ENCODE peak calls at places on chromosomes 6 and 20, in four cellular contexts. Y is K562, O is GM12878, G is H1. N is an unnamed sample.
A peak's percentile ranks its signal among the peaks of the same experiment; 100 is the strongest.

GRCh38 chr6:114167583-114168576 is 174.9 kb downstream of the HS3ST5 start:
- DNase-seq in Y (no peak), O (no peak), G (no peak), N (no peak)

GRCh38 chr6:44126320-44127149 is 717 bp downstream of the MRPL14 start:
- DNase-seq in Y (no peak), O (peak; percentile 40), G (peak; percentile 68), N (peak; percentile 82)

GRCh38 chr20:62142252-62143117 is 709 bp downstream of the PSMA7 start:
- DNase-seq in Y (no peak), O (no peak), G (no peak), N (no peak)

GRCh38 chr6:157761331-157761921 is 61.6 kb upstream of the SNX9 start:
- DNase-seq in Y (no peak), O (peak; percentile 90), G (no peak), N (peak; percentile 76)

GRCh38 chr6:131755597-131755996 is 44.8 kb upstream of the CTAGE9 start:
- DNase-seq in Y (no peak), O (no peak), G (no peak), N (peak; percentile 98)

GRCh38 chr6:37674161-37674560 is 23.5 kb downstream of the MDGA1 start:
- DNase-seq in Y (no peak), O (no peak), G (no peak), N (no peak)

GRCh38 chr6:51515052-51515402 is 572.4 kb downstream of the PKHD1 start:
- DNase-seq in Y (no peak), O (no peak), G (no peak), N (no peak)

GRCh38 chr6:131015630-131016263 is 47.3 kb downstream of the EPB41L2 start:
- DNase-seq in Y (no peak), O (no peak), G (no peak), N (peak; percentile 59)

GRCh38 chr6:31738048-31738979 is 1.5 kb upstream of the MSH5 start:
- DNase-seq in Y (peak; percentile 72), O (peak; percentile 75), G (no peak), N (peak; percentile 89)

GRCh38 chr6:37287519-37288157 is 29.7 kb upstream of the TMEM217 start:
- DNase-seq in Y (no peak), O (no peak), G (no peak), N (no peak)

GRCh38 chr6:69729870-69730449 is 66.8 kb downstream of the LMBRD1 start:
- DNase-seq in Y (no peak), O (no peak), G (no peak), N (peak; percentile 7)

GRCh38 chr6:42879372-42880239 is at the start of gene RPL7L1:
- DNase-seq in Y (peak; percentile 87), O (peak; percentile 80), G (peak; percentile 85), N (peak; percentile 87)

GRCh38 chr6:165872811-165873210 is 209.8 kb upstream of the PDE10A start:
- DNase-seq in Y (no peak), O (no peak), G (no peak), N (no peak)
- H2AFZ ChIP-seq in Y (no peak overlapping the region), O (no peak overlapping the region), G (peak overlapping the region; percentile 40), N (no peak overlapping the region)

DNA sequence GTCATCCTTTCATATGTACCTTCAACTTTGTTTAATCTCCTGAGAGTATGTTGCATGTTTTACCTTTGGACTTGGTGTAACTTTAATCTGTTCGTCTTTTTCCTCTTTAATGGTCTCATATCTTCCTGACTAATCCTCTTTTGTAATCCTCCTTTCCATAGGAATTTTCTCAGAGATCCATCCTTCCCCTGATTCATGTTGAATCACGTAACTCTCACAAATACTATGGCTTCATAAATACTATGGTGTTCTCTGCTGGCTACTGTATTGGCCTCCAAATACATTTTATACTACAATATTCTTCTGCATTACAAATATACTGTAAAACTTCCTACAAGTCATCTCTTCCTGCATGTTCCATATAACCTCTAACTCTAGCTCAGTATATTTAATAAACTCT is 317.7 kb upstream of the ADGRB3 start:
- DNase-seq in Y (no peak), O (no peak), G (no peak), N (no peak)
- TF ChIP-seq POLR2A in Y (no peak), O (no peak), G (no peak), N (no peak)

GRCh38 chr20:40753472-40753871 is 64.4 kb upstream of the MAFB start:
- DNase-seq in Y (no peak), O (no peak), G (no peak), N (no peak)

GRCh38 chr20:40757087-40757486 is 68.1 kb upstream of the MAFB start:
- DNase-seq in Y (no peak), O (peak; percentile 13), G (no peak), N (no peak)

GRCh38 chr20:40758790-40759189 is 69.8 kb upstream of the MAFB start:
- DNase-seq in Y (no peak), O (no peak), G (no peak), N (no peak)

GRCh38 chr20:40750541-40750940 is 61.5 kb upstream of the MAFB start:
- DNase-seq in Y (no peak), O (no peak), G (no peak), N (no peak)

GRCh38 chr20:40754372-40754943 is 65.4 kb upstream of the MAFB start:
- DNase-seq in Y (no peak), O (no peak), G (no peak), N (no peak)
- TF ChIP-seq CHD1 in Y (no peak), O (no peak), G (no peak), N (no peak)

GRCh38 chr20:48146303-48146702 is 361.0 kb upstream of the SULF2 start:
- DNase-seq in Y (no peak), O (no peak), G (no peak), N (no peak)

GRCh38 chr20:48147326-48147725 is 362.0 kb upstream of the SULF2 start:
- DNase-seq in Y (no peak), O (no peak), G (no peak), N (no peak)

GRCh38 chr20:48143435-48144081 is 358.3 kb upstream of the SULF2 start:
- DNase-seq in Y (no peak), O (no peak), G (no peak), N (no peak)

GRCh38 chr20:48139262-48140041 is 354.2 kb upstream of the SULF2 start:
- DNase-seq in Y (no peak), O (no peak), G (no peak), N (no peak)

GRCh38 chr20:48142258-48142657 is 357.0 kb upstream of the SULF2 start:
- DNase-seq in Y (no peak), O (no peak), G (no peak), N (no peak)
- H2AFZ ChIP-seq in Y (no peak overlapping the region), O (no peak overlapping the region), G (no peak overlapping the region), N (no peak overlapping the region)

GRCh38 chr6:12279322-12280098 is 10.7 kb upstream of the EDN1 start:
- DNase-seq in Y (no peak), O (no peak), G (no peak), N (no peak)

GRCh38 chr6:12280901-12281300 is 9.3 kb upstream of the EDN1 start:
- DNase-seq in Y (no peak), O (no peak), G (no peak), N (no peak)

GRCh38 chr6:12278915-12279314 is 11.2 kb upstream of the EDN1 start:
- DNase-seq in Y (no peak), O (no peak), G (no peak), N (no peak)

GRCh38 chr6:12277401-12277800 is 12.8 kb upstream of the EDN1 start:
- DNase-seq in Y (no peak), O (no peak), G (no peak), N (no peak)

GRCh38 chr6:12280458-12280857 is 9.7 kb upstream of the EDN1 start:
- DNase-seq in Y (no peak), O (no peak), G (no peak), N (peak; percentile 59)
- TF ChIP-seq POLR2A in Y (no peak), O (no peak), G (no peak), N (no peak)

DNA sequence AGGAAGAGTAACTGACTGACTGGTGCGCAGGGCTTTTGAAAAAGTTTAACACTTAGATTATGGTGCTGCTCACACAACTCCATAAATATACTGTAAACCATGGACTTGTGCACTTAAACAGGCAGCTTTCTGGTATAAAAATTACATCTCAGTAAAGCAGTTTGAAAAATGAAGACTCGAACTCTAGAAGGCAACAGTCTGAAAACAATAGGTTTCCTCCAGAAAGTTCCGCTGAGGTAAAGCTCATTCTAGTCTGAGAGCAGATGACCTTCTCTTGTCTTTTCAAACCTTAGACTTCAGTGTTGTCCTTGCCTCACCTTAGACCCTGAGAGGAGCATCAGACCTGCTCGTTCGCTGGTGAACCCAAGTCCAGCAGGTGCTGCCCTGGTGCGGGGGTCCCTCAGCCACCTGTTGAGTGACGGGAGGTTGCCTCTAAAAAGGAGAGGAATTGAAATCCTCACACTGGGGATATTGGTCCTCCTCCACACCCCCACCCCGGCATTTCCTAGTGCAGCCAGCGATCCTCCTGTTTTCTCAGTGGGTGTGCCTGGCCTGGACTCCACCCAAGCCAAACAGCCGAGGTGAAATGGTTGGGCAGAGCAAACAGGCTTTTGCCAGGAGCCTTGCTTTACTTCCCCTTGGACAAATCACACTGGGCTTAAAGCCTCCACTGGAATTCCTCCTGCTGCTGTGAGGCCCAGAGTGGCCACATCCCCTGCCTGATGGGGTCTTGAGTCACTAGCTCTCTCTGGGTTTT is 14.7 kb upstream of the PYGB start:
- DNase-seq in Y (peak; percentile 14), O (no peak), G (no peak), N (peak; percentile 65)
- TF ChIP-seq CHD1 in Y (no peak), O (no peak), G (no peak), N (no peak)

DNA sequence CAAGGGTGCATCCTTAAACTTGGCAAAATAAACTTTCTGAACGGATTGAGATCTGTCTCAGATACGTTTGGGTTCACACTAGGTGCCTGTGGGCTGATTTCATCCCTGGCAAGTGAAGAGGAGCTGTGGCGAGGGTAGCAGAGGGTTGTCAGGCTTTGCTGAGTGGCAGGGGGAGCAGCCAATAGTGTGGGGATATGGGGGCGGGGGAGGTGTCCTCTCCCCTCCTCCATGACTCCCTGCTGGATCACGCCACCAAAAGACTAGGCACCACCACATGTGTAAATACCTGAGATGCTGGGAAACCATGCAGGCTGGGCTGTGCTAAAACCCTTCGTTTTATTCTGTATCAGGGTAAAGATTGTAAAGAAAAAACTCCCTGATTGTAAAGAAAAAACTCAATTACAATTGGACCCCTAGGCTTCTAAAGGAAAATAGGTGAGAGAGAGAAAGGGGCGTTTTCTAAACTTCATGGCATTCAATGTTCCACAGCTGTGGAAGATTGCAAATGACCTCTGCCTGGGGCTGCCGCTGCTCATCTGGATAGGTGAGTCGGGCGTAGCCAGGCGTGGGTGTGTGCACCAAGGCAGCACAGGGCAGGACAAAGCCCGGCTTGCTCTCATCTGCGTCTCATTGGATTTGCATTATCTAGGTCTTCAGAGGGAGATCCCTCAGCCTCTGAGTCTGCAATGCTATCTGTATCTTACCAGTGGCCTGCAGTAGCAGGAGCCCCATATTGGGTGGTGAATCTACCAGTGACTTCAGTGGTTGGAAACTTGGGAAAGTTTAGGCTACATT is 26.9 kb upstream of the ADTRP start:
- DNase-seq in Y (peak; percentile 27), O (no peak), G (peak; percentile 65), N (no peak)
- H2AFZ ChIP-seq in Y (peak overlapping the region; percentile 60), O (no peak overlapping the region), G (peak overlapping the region; percentile 24), N (no peak overlapping the region)

N was measured in IMR-90.